ENCODE peak calls at places on chromosome 14, in seven cellular contexts. W is lung, F is choroid plexus epithelial cell, D is B cell, J is progenitor cell of endocrine pancreas, K is HFFc6, Q is heart right ventricle. R is an unnamed sample.

GRCh38 chr14:103522028-103522581 is 525 bp downstream of the CKB start:
- DNase-seq in Q (peak; percentile 44), J (no peak), K (no peak), W (no peak), F (no peak), D (peak; percentile 45), R (no peak)

GRCh38 chr14:67359319-67359774 is 257 bp downstream of the ATP6V1D start:
- DNase-seq in D (no peak), F (peak; percentile 57), K (peak; percentile 65), W (peak; percentile 33), Q (peak; percentile 22), J (peak; percentile 10), R (peak; percentile 39)

GRCh38 chr14:97107760-97108159 is 310.6 kb downstream of the VRK1 start:
- DNase-seq in J (no peak), Q (no peak), F (no peak), K (no peak), W (no peak), D (no peak), R (no peak)

GRCh38 chr14:32565256-32565655 is 236.2 kb downstream of the AKAP6 start:
- DNase-seq in D (no peak), J (no peak), K (no peak), W (no peak), F (no peak), Q (no peak), R (no peak)

GRCh38 chr14:40674503-40674902 is 932.2 kb upstream of the LRFN5 start:
- DNase-seq in F (no peak), Q (no peak), J (no peak), W (no peak), D (no peak), K (no peak), R (no peak)

GRCh38 chr14:71527807-71528206 is 404.4 kb upstream of the RGS6 start:
- DNase-seq in D (no peak), W (no peak), J (no peak), Q (no peak), K (no peak), F (no peak), R (no peak)

GRCh38 chr14:68359862-68360552 is 432.9 kb downstream of the ZFP36L1 start:
- DNase-seq in J (no peak), K (peak; percentile 17), Q (peak; percentile 35), D (peak; percentile 33), W (peak; percentile 78), F (peak; percentile 25), R (no peak)

GRCh38 chr14:68466491-68466977 is 326.3 kb downstream of the ZFP36L1 start:
- DNase-seq in J (no peak), Q (no peak), D (no peak), W (no peak), K (peak; percentile 86), F (peak; percentile 97), R (no peak)

GRCh38 chr14:28766505-28767238 is at the start of gene FOXG1:
- DNase-seq in J (no peak), F (no peak), D (no peak), K (no peak), Q (no peak), W (no peak), R (peak; percentile 61)

GRCh38 chr14:58829594-58829993 is 191.8 kb downstream of the DACT1 start:
- DNase-seq in Q (no peak), F (peak; percentile 43), J (no peak), D (no peak), K (no peak), W (no peak), R (no peak)

GRCh38 chr14:47057364-47057763 is 405.8 kb upstream of the RPL10L start:
- DNase-seq in K (no peak), W (no peak), J (no peak), F (no peak), D (no peak), Q (no peak), R (no peak)

GRCh38 chr14:51638071-51638944 is 13.4 kb upstream of the FRMD6 start:
- DNase-seq in F (peak; percentile 47), J (no peak), Q (no peak), W (peak; percentile 30), K (peak; percentile 44), D (no peak), R (no peak)

GRCh38 chr14:55814873-55815272 is 234.9 kb downstream of the KTN1 start:
- DNase-seq in Q (no peak), W (no peak), D (no peak), J (no peak), F (no peak), K (no peak), R (no peak)

GRCh38 chr14:88233915-88234314 is 89.2 kb downstream of the KCNK10 start:
- DNase-seq in F (peak; percentile 0), J (no peak), W (no peak), Q (no peak), K (no peak), D (peak; percentile 11), R (peak; percentile 11)

GRCh38 chr14:74364271-74364880 is 16.1 kb downstream of the VRTN start:
- DNase-seq in K (no peak), F (no peak), D (no peak), Q (no peak), J (no peak), W (no peak), R (no peak)

GRCh38 chr14:78202976-78203375 is 32.8 kb downstream of the NRXN3 start:
- DNase-seq in Q (no peak), W (no peak), K (no peak), F (no peak), D (no peak), J (no peak), R (no peak)

GRCh38 chr14:79044894-79045624 is 874.9 kb downstream of the NRXN3 start:
- DNase-seq in D (no peak), F (peak; percentile 72), J (no peak), Q (no peak), W (no peak), K (peak; percentile 94), R (no peak)

GRCh38 chr14:38420045-38420444 is 164.2 kb upstream of the CLEC14A start:
- DNase-seq in W (no peak), Q (no peak), K (peak; percentile 33), J (no peak), F (peak; percentile 55), D (no peak), R (no peak)

GRCh38 chr14:76848879-76849278 is 22.7 kb downstream of the LRRC74A start:
- DNase-seq in J (no peak), W (no peak), F (no peak), Q (no peak), D (no peak), K (no peak), R (no peak)

GRCh38 chr14:40119321-40119720 is 687.1 kb upstream of the FBXO33 start:
- DNase-seq in W (no peak), J (no peak), D (no peak), F (peak; percentile 4), Q (no peak), K (no peak), R (no peak)

GRCh38 chr14:75469606-75470237 is 41.9 kb downstream of the JDP2 start:
- DNase-seq in D (no peak), K (no peak), W (peak; percentile 82), F (no peak), Q (no peak), J (no peak), R (no peak)

GRCh38 chr14:58805605-58806358 is 168.0 kb downstream of the DACT1 start:
- DNase-seq in J (no peak), D (no peak), Q (no peak), K (no peak), W (no peak), F (peak; percentile 82), R (no peak)

GRCh38 chr14:61034416-61035100 is 53.5 kb downstream of the SLC38A6 start:
- DNase-seq in F (peak; percentile 4), J (no peak), Q (no peak), K (no peak), W (peak; percentile 41), D (peak; percentile 7), R (no peak)

GRCh38 chr14:99037777-99038176 is 234.2 kb downstream of the BCL11B start:
- DNase-seq in J (no peak), W (no peak), F (no peak), K (no peak), D (no peak), Q (no peak), R (no peak)
- TF ChIP-seq CTCF in J (peak; percentile 33), W (no peak), F (no peak), K (peak; percentile 61), D (no peak), Q (no peak), R (no peak)

DNA sequence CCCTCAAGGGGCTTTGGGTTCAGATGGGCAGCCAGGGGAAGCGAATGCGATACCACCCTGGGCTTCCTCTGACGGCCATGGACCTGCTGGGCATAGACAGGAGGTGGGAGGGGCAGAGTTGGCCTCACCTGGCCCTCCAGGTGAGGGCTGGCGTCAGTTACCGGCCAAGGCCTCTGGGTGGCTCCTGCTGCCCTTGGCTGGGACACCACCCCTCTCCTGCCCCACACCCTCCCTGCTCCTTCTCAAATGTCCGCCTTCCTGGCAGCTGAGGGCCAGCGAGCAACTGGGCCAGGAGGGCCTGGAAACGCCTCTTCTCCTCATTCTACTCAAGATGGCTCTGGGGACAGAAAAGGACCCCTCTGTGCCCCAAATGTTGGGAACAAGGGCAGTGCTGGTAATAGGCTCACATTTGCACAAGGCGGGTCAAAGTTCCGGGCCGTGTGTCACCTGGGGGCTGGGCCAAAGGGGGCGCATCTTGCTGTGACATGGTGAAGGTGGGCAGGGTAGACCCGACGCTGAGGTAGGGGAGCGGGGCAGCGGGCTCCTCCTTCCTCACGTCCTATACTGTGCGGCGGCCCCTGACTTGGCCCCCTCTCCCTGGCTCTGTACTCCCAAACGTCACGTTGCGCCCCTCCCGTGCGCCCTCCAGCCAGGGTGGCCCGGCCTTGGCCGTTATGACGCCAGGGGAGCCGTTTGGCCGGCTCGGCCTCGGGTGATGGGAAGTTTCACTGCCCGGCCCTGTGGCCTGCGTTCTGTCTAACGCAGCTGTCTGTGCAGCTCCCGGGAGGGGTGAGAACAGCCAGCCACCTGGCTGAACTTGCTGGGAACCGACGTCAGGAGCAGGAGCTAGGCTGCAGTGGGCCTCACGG is 18.1 kb upstream of the DLK1 start:
- DNase-seq in K (no peak), W (peak; percentile 68), Q (peak; percentile 57), F (peak; percentile 50), J (peak; percentile 58), D (no peak), R (no peak)
- TF ChIP-seq CTCF in K (peak; percentile 12), W (no peak), Q (no peak), F (no peak), J (peak; percentile 67), D (no peak), R (no peak)

GRCh38 chr14:104567141-104567956 is 12.2 kb upstream of the C14orf180 start:
- DNase-seq in Q (no peak), D (no peak), W (no peak), F (no peak), J (no peak), K (no peak), R (no peak)
- TF ChIP-seq CTCF in Q (no peak), D (no peak), W (no peak), F (no peak), J (no peak), K (no peak), R (no peak)

DNA sequence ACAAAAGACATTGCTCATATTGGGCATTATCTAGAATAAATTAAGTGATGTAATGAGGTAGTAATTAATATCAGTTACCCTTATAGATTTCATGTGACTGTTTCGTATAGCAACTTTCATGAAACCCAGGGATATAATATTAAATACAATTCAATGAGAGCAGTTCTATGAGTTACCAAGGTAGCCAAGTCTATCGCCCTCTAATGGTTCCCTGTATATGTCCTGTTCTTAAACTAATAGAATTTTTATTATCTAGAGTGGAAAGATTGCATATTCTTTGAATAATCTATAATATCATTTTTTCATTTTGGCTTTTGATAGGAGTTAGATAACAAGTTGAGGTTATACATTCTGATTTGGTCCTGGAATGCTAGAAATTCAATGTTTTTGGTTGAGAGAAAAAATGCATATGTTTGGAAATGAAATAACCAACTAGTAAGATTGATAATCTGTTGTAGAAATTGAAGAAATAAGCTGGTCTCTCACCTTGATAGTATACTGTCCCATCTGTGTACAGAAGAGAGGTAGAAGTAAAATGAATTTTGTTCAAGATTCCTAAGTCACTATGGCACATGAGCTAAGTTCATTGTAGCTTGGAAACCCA is 59.7 kb downstream of the SCFD1 start:
- DNase-seq in W (no peak), J (no peak), Q (no peak), D (no peak), K (no peak), F (peak; percentile 58), R (no peak)
- TF ChIP-seq CTCF in W (no peak), J (peak; percentile 53), Q (no peak), D (peak; percentile 25), K (peak; percentile 76), F (peak; percentile 68), R (peak; percentile 38)

R was measured in endothelial cell.